ENCODE peak calls at places on chromosome 17, in five cellular contexts. Y is A549, H is transverse colon, Q is lower lobe of right lung, G is brain microvascular endothelial cell. T is an unnamed sample.

GRCh38 chr17:61205931-61206330 is 193.7 kb upstream of the TBX2 start:
- DNase-seq in Y (peak), H (no peak), Q (no peak), G (no peak), T (peak)

GRCh38 chr17:82235775-82236141 is 6.9 kb downstream of the SLC16A3 start:
- DNase-seq in Y (no peak), H (peak), Q (no peak), G (no peak), T (no peak)

GRCh38 chr17:67993998-67994361 is 2.3 kb downstream of the C17orf58 start:
- DNase-seq in Y (no peak), H (no peak), Q (no peak), G (no peak), T (no peak)

GRCh38 chr17:82373731-82374625 is 2.4 kb downstream of the UTS2R start:
- DNase-seq in Y (no peak), H (no peak), Q (peak), G (no peak), T (no peak)

GRCh38 chr17:50184611-50185398 is 16.6 kb downstream of the COL1A1 start:
- DNase-seq in Y (no peak), H (peak), Q (peak), G (no peak), T (no peak)

GRCh38 chr17:8859029-8859803 is 8.3 kb downstream of the PIK3R6 start:
- DNase-seq in Y (no peak), H (no peak), Q (peak), G (peak), T (peak)

GRCh38 chr17:18025596-18026407 is 13.2 kb downstream of the ATPAF2 start:
- DNase-seq in Y (no peak), H (no peak), Q (no peak), G (no peak), T (no peak)

GRCh38 chr17:82795615-82796014 is 43.8 kb downstream of the TBCD start:
- DNase-seq in Y (no peak), H (peak), Q (peak), G (no peak), T (no peak)

GRCh38 chr17:6556121-6557039 is at the start of gene PITPNM3:
- DNase-seq in Y (no peak), H (peak), Q (peak), G (no peak), T (no peak)

GRCh38 chr17:48487221-48487620 is 43.6 kb downstream of the HOXB1 start:
- DNase-seq in Y (no peak), H (no peak), Q (no peak), G (no peak), T (no peak)

GRCh38 chr17:78351449-78352006 is 8.3 kb downstream of the SOCS3 start:
- DNase-seq in Y (peak), H (peak), Q (peak), G (peak), T (peak)
- H3K4me3 ChIP-seq in Y (no peak), H (no peak), Q (no peak), G (no peak), T (no peak)

GRCh38 chr17:29567362-29568330 is 809 bp upstream of the ABHD15 start:
- DNase-seq in Y (peak), H (peak), Q (peak), G (peak), T (peak)
- TF ChIP-seq CTCF in Y (peak), H (peak), Q (peak), G (peak), T (peak)

DNA sequence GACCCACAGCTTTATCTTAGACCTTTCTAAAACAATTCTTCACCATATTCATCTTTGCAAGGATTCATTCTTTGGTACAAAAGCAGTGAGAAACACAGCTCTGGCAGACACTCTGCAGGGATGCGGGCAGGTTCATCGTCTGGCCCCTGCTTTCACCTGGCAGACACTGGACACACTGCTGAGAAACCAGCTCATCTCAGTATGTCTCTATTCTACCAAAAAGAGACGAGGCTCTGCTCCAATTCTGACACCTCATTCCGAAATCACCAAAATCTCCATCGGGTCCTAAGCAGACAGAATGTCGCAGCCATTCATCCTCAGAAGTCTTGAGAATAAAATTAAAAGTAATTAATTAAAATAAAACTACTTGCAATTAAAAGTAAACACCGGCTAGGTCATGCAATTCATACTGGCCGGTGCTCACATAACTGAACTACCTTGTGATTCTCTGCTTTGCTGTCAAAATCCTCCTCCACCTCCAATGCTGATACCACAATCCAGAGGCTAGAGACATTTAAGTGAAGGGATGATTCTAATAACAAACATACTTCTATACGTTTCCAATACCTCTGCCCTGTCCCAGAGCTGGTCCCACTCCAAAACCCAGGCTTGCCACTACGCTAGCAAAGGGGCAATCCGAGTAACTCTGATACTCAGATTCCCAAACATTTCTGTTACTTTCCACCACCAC is 1.3 kb downstream of the RNF157 start:
- DNase-seq in Y (no peak), H (no peak), Q (no peak), G (no peak), T (no peak)
- H3K4me3 ChIP-seq in Y (no peak), H (peak), Q (no peak), G (no peak), T (no peak)

DNA sequence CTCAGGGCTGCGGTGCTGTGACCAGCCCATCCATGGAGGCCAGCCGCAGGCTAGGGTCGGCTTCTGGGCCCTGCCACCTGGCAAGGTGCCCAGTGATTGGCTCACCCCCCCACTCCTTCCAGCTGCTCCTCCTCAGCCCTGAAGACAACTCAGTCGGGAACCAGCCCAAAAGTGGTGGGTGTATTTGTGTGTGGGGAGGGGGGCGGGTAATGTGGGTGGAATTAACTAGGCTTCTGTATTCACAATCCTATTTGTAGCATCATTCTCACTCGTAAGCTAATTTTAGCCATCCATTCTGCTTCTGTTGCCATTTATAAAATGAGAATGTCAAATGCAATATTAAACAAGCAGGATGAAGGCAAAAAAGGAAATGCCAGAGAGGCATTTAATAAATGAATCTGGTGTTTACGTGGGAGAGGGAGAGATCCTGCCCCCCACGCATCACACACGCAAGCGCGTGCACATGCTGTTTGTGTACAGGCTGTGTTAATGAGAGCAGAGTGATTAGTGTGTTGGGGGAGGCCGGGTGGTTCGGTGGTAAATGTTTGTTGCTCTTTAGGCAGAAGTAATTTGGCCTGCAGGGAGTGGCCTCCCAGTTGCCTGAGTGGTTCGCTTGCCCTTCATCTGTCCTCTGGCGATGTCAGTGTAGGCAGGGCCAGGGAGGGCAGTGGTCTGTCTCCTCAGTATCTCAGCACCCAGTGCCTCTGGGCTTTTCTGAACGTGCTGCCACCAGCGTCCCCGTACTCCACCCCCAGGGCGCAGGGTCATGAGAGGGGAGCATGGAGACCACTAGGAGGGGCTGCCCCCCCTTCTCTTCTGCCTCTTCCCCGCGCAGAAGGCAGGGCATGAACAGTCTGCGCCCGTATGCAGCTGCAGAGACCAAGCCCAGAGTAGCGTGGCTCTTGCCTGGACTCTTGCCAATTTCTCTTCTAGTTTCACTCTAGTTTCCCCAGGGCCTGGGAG is 140.0 kb downstream of the CCDC182 start:
- DNase-seq in Y (no peak), H (peak), Q (no peak), G (peak), T (peak)
- TF ChIP-seq CTCF in Y (no peak), H (no peak), Q (no peak), G (no peak), T (no peak)

GRCh38 chr17:78381601-78382168 is 3.2 kb downstream of the PGS1 start:
- DNase-seq in Y (no peak), H (no peak), Q (no peak), G (no peak), T (peak)
- H3K4me3 ChIP-seq in Y (no peak), H (no peak), Q (peak), G (no peak), T (peak)

GRCh38 chr17:12789976-12790805 is 893 bp downstream of the ARHGAP44 start:
- DNase-seq in Y (no peak), H (peak), Q (no peak), G (no peak), T (no peak)

GRCh38 chr17:12794919-12795517 is 5.7 kb downstream of the ARHGAP44 start:
- DNase-seq in Y (no peak), H (no peak), Q (no peak), G (no peak), T (no peak)

GRCh38 chr17:12790806-12791148 is 1.5 kb downstream of the ARHGAP44 start:
- DNase-seq in Y (no peak), H (peak), Q (no peak), G (no peak), T (no peak)

DNA sequence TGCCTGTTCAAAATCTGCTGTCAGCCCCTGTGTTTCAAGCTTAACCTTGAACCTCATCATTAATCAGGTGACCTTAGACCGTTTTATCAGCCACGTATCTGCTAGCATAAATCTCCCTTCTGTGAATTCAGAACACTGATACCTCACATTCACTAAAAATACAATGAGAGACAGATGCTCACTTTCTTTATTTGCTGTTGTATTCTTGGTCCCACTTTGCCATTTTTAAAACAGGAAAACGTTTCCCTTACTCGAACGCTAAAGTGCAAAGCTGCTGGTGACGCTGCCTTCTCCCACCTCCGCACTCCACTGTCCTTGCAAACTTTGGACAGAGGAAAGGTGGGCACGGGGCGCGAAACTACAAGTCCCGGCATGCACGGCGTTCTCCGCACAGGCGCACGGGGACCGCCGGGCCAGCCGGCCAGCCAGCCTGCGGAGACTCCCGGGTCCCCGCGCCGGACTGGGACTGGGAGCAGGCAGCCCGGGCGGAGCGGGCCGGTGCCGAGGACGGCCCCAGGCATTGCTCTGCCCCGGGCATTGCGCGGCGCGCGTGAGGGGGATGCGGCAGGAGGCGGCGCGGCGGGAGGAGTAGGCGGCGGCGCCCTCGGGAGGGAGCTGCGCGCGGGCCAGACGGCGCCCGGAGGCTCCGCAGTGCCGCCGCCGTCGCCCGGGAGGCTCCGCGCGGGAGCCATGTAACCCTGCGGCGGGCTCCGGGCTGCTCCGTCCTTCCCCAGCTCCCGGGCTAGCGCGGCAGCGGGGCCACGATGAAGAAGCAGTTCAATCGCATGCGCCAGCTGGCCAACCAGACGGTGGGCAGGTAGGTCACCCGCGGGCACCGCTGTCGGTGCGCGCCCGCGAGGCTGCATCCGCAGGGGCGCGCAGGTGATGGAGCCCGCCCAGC is at the start of gene ARHGAP44:
- DNase-seq in Y (peak), H (peak), Q (peak), G (peak), T (peak)
- TF ChIP-seq CTCF in Y (no peak), H (no peak), Q (no peak), G (no peak), T (no peak)

DNA sequence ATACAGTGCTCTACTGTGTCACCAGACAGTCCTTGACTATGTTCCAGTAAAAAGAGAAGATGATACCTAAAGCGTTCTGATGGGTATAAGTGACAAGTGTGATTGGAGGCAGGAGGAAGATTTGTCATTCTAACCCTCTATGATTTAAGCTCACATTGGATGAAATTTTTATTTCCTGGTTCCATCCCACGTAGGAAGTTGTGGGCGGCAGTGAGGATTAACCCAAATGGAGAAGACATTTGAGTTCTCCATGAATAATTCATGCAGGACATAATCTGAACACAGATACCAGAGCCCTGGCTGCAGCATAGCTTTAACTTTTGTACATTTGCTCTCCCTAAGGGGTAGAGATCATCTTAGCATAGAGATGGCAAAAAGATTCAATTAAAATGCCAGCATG is 146.4 kb downstream of the SLC39A11 start:
- DNase-seq in Y (no peak), H (no peak), Q (no peak), G (no peak), T (no peak)
- H3K4me3 ChIP-seq in Y (no peak), H (no peak), Q (no peak), G (no peak), T (no peak)

DNA sequence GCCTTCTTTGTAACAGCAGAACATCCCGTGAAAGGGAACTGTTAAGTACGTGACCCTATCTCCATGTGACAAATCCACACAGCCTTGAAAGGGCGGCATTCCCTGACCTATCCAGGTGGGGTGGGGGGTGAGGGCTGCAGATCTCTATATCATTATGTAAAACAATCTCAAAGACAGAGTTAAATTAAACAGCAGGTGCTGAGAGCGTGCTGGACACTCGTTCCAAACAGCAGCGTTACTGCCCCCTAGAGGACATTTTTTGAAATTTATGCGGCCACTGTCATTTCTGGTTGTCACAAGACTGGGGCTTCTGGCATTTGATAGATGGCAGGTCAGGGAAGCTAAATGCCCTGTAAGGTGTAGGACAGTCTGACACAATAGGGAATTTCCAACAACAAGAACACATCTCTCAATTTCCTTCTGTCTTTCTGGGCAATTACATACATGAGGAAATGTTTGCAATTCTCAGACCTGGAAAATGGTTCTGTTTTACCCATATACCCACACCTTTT is 6.7 kb upstream of the SLC25A39 start:
- DNase-seq in Y (peak), H (peak), Q (no peak), G (peak), T (peak)
- TF ChIP-seq CTCF in Y (peak), H (peak), Q (peak), G (peak), T (peak)

T was measured in astrocyte of the spinal cord.